ENCODE peak calls at places on chromosomes 7 and 10, in eight cellular contexts. C is Peyer's patch; Q is left ventricle myocardium inferior; P is HCT116; Y is GM23248; Z is CD8-positive, alpha-beta memory T cell; M is psoas muscle; D is CD4-positive, alpha-beta memory T cell. V is an unnamed sample. For H3K36me3, the result is how much of the 10 kb centered on the place peaks cover.

GRCh38 chr7:149822353-149822943 is 15.7 kb upstream of the ZNF862 start:
- DNase-seq in C (peak), Q (peak), P (no peak), Y (no peak), Z (no peak), M (peak), D (no peak), V (no peak)

GRCh38 chr7:147419001-147419400 is 1171.6 kb upstream of the C7orf33 start:
- DNase-seq in C (no peak), Q (no peak), P (no peak), Y (no peak), Z (no peak), M (no peak), D (no peak), V (no peak)

GRCh38 chr10:60384708-60385398 is 4.8 kb downstream of the ANK3 start:
- DNase-seq in C (no peak), Q (no peak), P (peak), Y (peak), Z (no peak), M (no peak), D (no peak), V (peak)

GRCh38 chr7:157138424-157139141 is at the start of gene UBE3C:
- DNase-seq in C (peak), Q (peak), P (peak), Y (peak), Z (peak), M (peak), D (peak), V (peak)

GRCh38 chr7:152949198-152949597 is 189.6 kb downstream of the ACTR3B start:
- DNase-seq in C (no peak), Q (no peak), P (no peak), Y (no peak), Z (no peak), M (no peak), D (no peak), V (no peak)

GRCh38 chr10:21523007-21523406 is 2.5 kb downstream of the SKIDA1 start:
- DNase-seq in C (no peak), Q (no peak), P (no peak), Y (no peak), Z (no peak), M (no peak), D (no peak), V (no peak)

GRCh38 chr7:1725199-1725701 is 55.2 kb downstream of the ELFN1 start:
- DNase-seq in C (no peak), Q (peak), P (no peak), Y (peak), Z (no peak), M (peak), D (no peak), V (no peak)

GRCh38 chr7:36021917-36022550 is 131.0 kb upstream of the EEPD1 start:
- DNase-seq in C (no peak), Q (no peak), P (no peak), Y (no peak), Z (no peak), M (peak), D (no peak), V (no peak)

GRCh38 chr7:129530881-129531391 is 28.6 kb downstream of the SMKR1 start:
- DNase-seq in C (no peak), Q (no peak), P (peak), Y (peak), Z (no peak), M (no peak), D (no peak), V (peak)

GRCh38 chr10:126628746-126629145 is 41.7 kb downstream of the C10orf90 start:
- DNase-seq in C (no peak), Q (no peak), P (no peak), Y (no peak), Z (no peak), M (no peak), D (no peak), V (no peak)

GRCh38 chr10:89393898-89394297 is 1.5 kb downstream of the IFIT1 start:
- DNase-seq in C (no peak), Q (no peak), P (no peak), Y (no peak), Z (no peak), M (no peak), D (no peak), V (no peak)

GRCh38 chr10:6086375-6087233 is 2.2 kb upstream of the RBM17 start:
- DNase-seq in C (peak), Q (peak), P (peak), Y (peak), Z (peak), M (peak), D (peak), V (peak)

GRCh38 chr7:84548366-84549085 is 353.9 kb upstream of the SEMA3A start:
- DNase-seq in C (no peak), Q (no peak), P (no peak), Y (peak), Z (no peak), M (no peak), D (no peak), V (peak)

GRCh38 chr7:95684037-95684436 is 87.7 kb upstream of the PDK4 start:
- DNase-seq in C (no peak), Q (no peak), P (peak), Y (peak), Z (no peak), M (no peak), D (no peak), V (peak)

GRCh38 chr10:73340121-73340520 is 18.5 kb downstream of the CFAP70 start:
- DNase-seq in C (no peak), Q (no peak), P (no peak), Y (no peak), Z (no peak), M (no peak), D (no peak), V (no peak)

GRCh38 chr10:100970914-100971811 is 1.9 kb downstream of the SEMA4G start:
- DNase-seq in C (peak), Q (no peak), P (no peak), Y (no peak), Z (no peak), M (no peak), D (no peak), V (no peak)

GRCh38 chr7:9013940-9014339 is 580.5 kb downstream of the NXPH1 start:
- DNase-seq in C (no peak), Q (no peak), P (no peak), Y (no peak), Z (no peak), M (no peak), D (no peak), V (no peak)

GRCh38 chr10:76303682-76304316 is 872.4 kb downstream of the LRMDA start:
- DNase-seq in C (peak), Q (peak), P (peak), Y (peak), Z (no peak), M (peak), D (peak), V (peak)

GRCh38 chr7:17696422-17696821 is 243.9 kb downstream of the SNX13 start:
- DNase-seq in C (no peak), Q (peak), P (no peak), Y (peak), Z (no peak), M (peak), D (no peak), V (peak)

GRCh38 chr7:142110638-142111037 is 880 bp upstream of the MGAM2 start:
- DNase-seq in C (no peak), Q (no peak), P (no peak), Y (no peak), Z (no peak), M (no peak), D (no peak), V (no peak)

GRCh38 chr7:123131556-123132345 is 68.0 kb downstream of the SLC13A1 start:
- DNase-seq in C (no peak), Q (no peak), P (no peak), Y (no peak), Z (no peak), M (no peak), D (no peak), V (no peak)

GRCh38 chr10:62681211-62681940 is 123.1 kb upstream of the ADO start:
- DNase-seq in C (no peak), Q (no peak), P (no peak), Y (peak), Z (peak), M (no peak), D (peak), V (peak)

GRCh38 chr10:77989081-77989724 is 40.1 kb downstream of the POLR3A start:
- DNase-seq in C (no peak), Q (peak), P (no peak), Y (peak), Z (no peak), M (peak), D (no peak), V (no peak)

GRCh38 chr7:18087687-18088078 is 60.0 kb upstream of the PRPS1L1 start:
- DNase-seq in C (no peak), Q (no peak), P (no peak), Y (peak), Z (no peak), M (no peak), D (no peak), V (no peak)

GRCh38 chr10:132876967-132877366 is 65.4 kb downstream of the CFAP46 start:
- DNase-seq in C (no peak), Q (no peak), P (no peak), Y (no peak), Z (no peak), M (no peak), D (no peak), V (no peak)

GRCh38 chr10:11658801-11659368 is 47.4 kb upstream of the USP6NL start:
- DNase-seq in C (no peak), Q (no peak), P (no peak), Y (no peak), Z (no peak), M (no peak), D (no peak), V (no peak)

GRCh38 chr7:16431646-16432424 is 10.5 kb upstream of the CRPPA start:
- DNase-seq in C (no peak), Q (no peak), P (peak), Y (peak), Z (no peak), M (no peak), D (peak), V (no peak)

GRCh38 chr7:141585592-141586510 is 34.6 kb downstream of the AGK start:
- DNase-seq in C (no peak), Q (no peak), P (no peak), Y (peak), Z (no peak), M (no peak), D (no peak), V (peak)

GRCh38 chr10:100653957-100654834 is 91.2 kb upstream of the PAX2 start:
- DNase-seq in C (no peak), Q (no peak), P (no peak), Y (peak), Z (no peak), M (no peak), D (no peak), V (no peak)

GRCh38 chr10:98268694-98269386 is 846 bp upstream of the LOXL4 start:
- DNase-seq in C (no peak), Q (no peak), P (no peak), Y (no peak), Z (no peak), M (peak), D (no peak), V (no peak)

GRCh38 chr10:9010093-9010492 is 955.6 kb downstream of the GATA3 start:
- DNase-seq in C (no peak), Q (no peak), P (no peak), Y (no peak), Z (no peak), M (no peak), D (peak), V (no peak)

GRCh38 chr7:82953324-82954027 is 209.2 kb downstream of the PCLO start:
- DNase-seq in C (no peak), Q (no peak), P (no peak), Y (no peak), Z (no peak), M (no peak), D (no peak), V (no peak)

GRCh38 chr7:29806131-29806792 is at the start of gene WIPF3:
- DNase-seq in C (peak), Q (peak), P (peak), Y (peak), Z (no peak), M (peak), D (no peak), V (no peak)

GRCh38 chr10:14330390-14331071 is at the start of gene FRMD4A:
- DNase-seq in C (no peak), Q (no peak), P (no peak), Y (no peak), Z (no peak), M (no peak), D (no peak), V (no peak)

GRCh38 chr10:114487815-114488536 is 83.7 kb upstream of the AFAP1L2 start:
- DNase-seq in C (no peak), Q (no peak), P (no peak), Y (no peak), Z (no peak), M (no peak), D (no peak), V (peak)

GRCh38 chr10:67722113-67722512 is 26.1 kb upstream of the CTNNA3 start:
- DNase-seq in C (no peak), Q (no peak), P (no peak), Y (no peak), Z (no peak), M (no peak), D (no peak), V (no peak)

GRCh38 chr10:17206210-17206709 is 4.8 kb upstream of the TRDMT1 start:
- DNase-seq in C (no peak), Q (no peak), P (no peak), Y (peak), Z (no peak), M (no peak), D (peak), V (peak)

GRCh38 chr7:135428011-135428410 is 81.9 kb downstream of the CNOT4 start:
- DNase-seq in C (no peak), Q (no peak), P (no peak), Y (no peak), Z (no peak), M (no peak), D (no peak), V (no peak)

GRCh38 chr7:126450269-126450671 is 802.5 kb downstream of the GRM8 start:
- DNase-seq in C (no peak), Q (no peak), P (no peak), Y (no peak), Z (no peak), M (no peak), D (no peak), V (peak)

DNA sequence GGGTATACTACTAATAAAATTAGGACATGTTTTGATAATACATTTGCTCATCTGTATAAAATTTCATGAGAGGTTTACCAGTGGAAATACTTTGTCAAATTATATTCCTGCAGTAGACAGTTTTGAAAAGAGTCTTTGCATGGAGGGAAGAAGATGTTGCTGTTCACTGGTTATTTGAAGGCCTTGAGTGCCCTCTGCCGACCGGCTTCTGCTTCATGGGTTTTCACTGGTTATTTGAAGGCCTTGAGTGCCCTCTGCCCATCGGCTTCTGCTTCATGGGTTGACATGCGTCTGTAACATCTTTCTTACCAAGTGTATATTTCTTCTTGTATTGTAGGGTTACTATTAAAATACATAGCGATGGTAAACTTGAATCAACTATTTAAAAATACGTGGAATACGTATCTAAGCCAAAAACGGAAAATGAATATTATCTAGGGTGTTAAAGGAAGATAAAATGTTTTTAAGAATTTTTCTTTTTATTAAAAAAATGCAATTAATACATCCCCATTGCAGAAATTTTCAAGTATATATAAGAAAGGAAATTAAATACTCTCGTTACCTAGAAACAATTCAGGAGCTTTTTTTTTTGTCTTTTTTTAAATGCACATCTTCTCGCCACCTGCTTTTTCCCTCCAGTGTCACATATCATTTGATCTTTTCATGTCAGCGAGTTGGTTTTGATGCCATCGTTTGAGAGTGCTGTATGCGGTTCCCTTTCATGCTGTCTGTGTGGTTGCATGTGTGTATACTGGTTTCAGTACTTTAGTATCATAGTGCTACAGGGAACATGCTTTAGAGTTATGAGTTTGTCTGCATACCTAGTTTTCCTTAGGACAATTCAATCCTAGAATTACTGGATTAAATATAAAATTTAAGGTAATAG is 73.4 kb downstream of the SHH start:
- DNase-seq in C (peak), Q (peak), P (peak), Y (peak), Z (peak), M (peak), D (peak), V (peak)
- H3K36me3 ChIP-seq in C (half or more), Q (half or more), P (under half), Y (under half), Z (under half), M (half or more), D (half or more), V (under half)

GRCh38 chr10:92688927-92689662 is 660 bp upstream of the HHEX start:
- DNase-seq in C (peak), Q (no peak), P (no peak), Y (peak), Z (no peak), M (no peak), D (no peak), V (peak)
- H3K27ac ChIP-seq in C (peak), Q (peak), P (peak), Y (no peak), Z (peak), M (peak), D (no peak), V (no peak)

GRCh38 chr10:79234391-79235318 is 112.6 kb upstream of the PPIF start:
- DNase-seq in C (no peak), Q (no peak), P (no peak), Y (peak), Z (no peak), M (no peak), D (no peak), V (no peak)

GRCh38 chr10:79229830-79230562 is 117.3 kb upstream of the PPIF start:
- DNase-seq in C (no peak), Q (no peak), P (no peak), Y (no peak), Z (no peak), M (no peak), D (no peak), V (no peak)

GRCh38 chr10:79231908-79232307 is 115.4 kb upstream of the PPIF start:
- DNase-seq in C (no peak), Q (no peak), P (no peak), Y (no peak), Z (no peak), M (no peak), D (no peak), V (no peak)

GRCh38 chr10:79230563-79231249 is 116.6 kb upstream of the PPIF start:
- DNase-seq in C (no peak), Q (no peak), P (no peak), Y (no peak), Z (no peak), M (no peak), D (no peak), V (no peak)

GRCh38 chr10:79232864-79233263 is 114.4 kb upstream of the PPIF start:
- DNase-seq in C (no peak), Q (no peak), P (no peak), Y (no peak), Z (no peak), M (no peak), D (no peak), V (no peak)
- H3K36me3 ChIP-seq in C (under half), Q (under half), P (under half), Y (under half), Z (under half), M (under half), D (under half), V (under half)

GRCh38 chr10:87776328-87776727 is 41.7 kb downstream of the ATAD1 start:
- DNase-seq in C (no peak), Q (no peak), P (no peak), Y (no peak), Z (no peak), M (no peak), D (no peak), V (no peak)

GRCh38 chr10:87781545-87781944 is 36.5 kb downstream of the ATAD1 start:
- DNase-seq in C (no peak), Q (no peak), P (no peak), Y (no peak), Z (no peak), M (no peak), D (no peak), V (no peak)

GRCh38 chr10:87771871-87772500 is 46.0 kb downstream of the ATAD1 start:
- DNase-seq in C (no peak), Q (no peak), P (no peak), Y (peak), Z (no peak), M (no peak), D (no peak), V (no peak)

DNA sequence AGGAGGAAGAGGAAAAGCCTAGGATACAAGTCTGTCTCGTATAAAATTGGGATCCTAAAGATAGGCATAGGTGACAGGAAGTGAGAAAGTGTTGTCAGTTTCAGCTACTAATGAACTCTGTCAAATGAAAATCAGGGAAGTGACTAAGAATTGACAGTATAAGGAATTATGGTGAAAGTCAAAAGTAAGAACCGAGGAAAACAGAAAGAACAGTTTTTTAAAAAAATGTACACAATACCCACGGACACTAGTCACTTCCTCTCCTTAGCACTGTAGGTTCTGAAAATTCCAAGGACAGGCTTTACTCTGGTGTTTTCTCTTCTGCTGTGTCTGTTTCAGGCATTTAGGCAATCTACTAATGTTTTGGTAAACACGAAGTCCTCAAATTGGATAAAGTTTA is 42.3 kb downstream of the ATAD1 start:
- DNase-seq in C (no peak), Q (no peak), P (no peak), Y (peak), Z (no peak), M (no peak), D (no peak), V (no peak)
- H3K27ac ChIP-seq in C (no peak), Q (no peak), P (no peak), Y (peak), Z (no peak), M (no peak), D (no peak), V (peak)

GRCh38 chr7:158963780-158964222 is 107.4 kb downstream of the DYNC2I1 start:
- DNase-seq in C (peak), Q (peak), P (no peak), Y (no peak), Z (no peak), M (no peak), D (no peak), V (no peak)
- H3K36me3 ChIP-seq in C (under half), Q (under half), P (under half), Y (under half), Z (under half), M (under half), D (under half), V (under half)

GRCh38 chr7:5714657-5715337 is 66.7 kb downstream of the RNF216 start:
- DNase-seq in C (no peak), Q (no peak), P (no peak), Y (no peak), Z (no peak), M (no peak), D (no peak), V (no peak)
- H3K27ac ChIP-seq in C (no peak), Q (no peak), P (no peak), Y (no peak), Z (no peak), M (no peak), D (no peak), V (no peak)

GRCh38 chr10:1015688-1016087 is 10.0 kb downstream of the IDI2 start:
- DNase-seq in C (no peak), Q (no peak), P (no peak), Y (no peak), Z (no peak), M (no peak), D (no peak), V (no peak)
- H3K36me3 ChIP-seq in C (half or more), Q (half or more), P (half or more), Y (half or more), Z (half or more), M (half or more), D (half or more), V (half or more)

GRCh38 chr10:33137356-33138007 is 179.5 kb upstream of the ITGB1 start:
- DNase-seq in C (no peak), Q (no peak), P (no peak), Y (no peak), Z (no peak), M (no peak), D (no peak), V (no peak)
- H3K27ac ChIP-seq in C (no peak), Q (no peak), P (peak), Y (peak), Z (no peak), M (no peak), D (peak), V (no peak)

V was measured in brain microvascular endothelial cell.